ENCODE peak calls at places on chromosomes 7 and 10, in ten cellular contexts. K, X, G, S, W, Y, U, I, H and O are unnamed samples.

GRCh38 chr10:131167036-131167860 is 144.3 kb downstream of the TCERG1L start:
- DNase-seq in I (no peak), S (no peak), H (no peak), G (no peak), W (no peak), K (no peak), Y (peak; percentile 53), X (no peak), U (no peak), O (no peak)

GRCh38 chr10:91493313-91493712 is 83.2 kb downstream of the HECTD2 start:
- DNase-seq in S (no peak), X (no peak), K (no peak), G (no peak), H (no peak), W (no peak), I (peak; percentile 25), Y (no peak), U (peak; percentile 67), O (no peak)

GRCh38 chr7:143258830-143259229 is 4.4 kb upstream of the GSTK1 start:
- DNase-seq in W (no peak), H (no peak), X (no peak), Y (no peak), G (no peak), U (no peak), K (no peak), I (peak; percentile 25), S (no peak), O (no peak)

GRCh38 chr7:141587304-141587703 is 36.1 kb downstream of the AGK start:
- DNase-seq in U (no peak), W (no peak), K (no peak), G (no peak), S (no peak), H (no peak), X (no peak), I (no peak), Y (no peak), O (no peak)

GRCh38 chr7:123537026-123537642 is 2.7 kb upstream of the IQUB start:
- DNase-seq in G (no peak), X (no peak), I (peak; percentile 75), Y (no peak), S (no peak), W (no peak), U (no peak), K (no peak), H (no peak), O (no peak)

GRCh38 chr10:49631975-49632374 is 18.1 kb downstream of the CHAT start:
- DNase-seq in W (no peak), H (no peak), G (no peak), Y (no peak), S (no peak), K (no peak), X (no peak), I (no peak), U (no peak), O (no peak)

GRCh38 chr10:25912796-25913195 is 21.2 kb upstream of the MYO3A start:
- DNase-seq in S (no peak), W (no peak), K (no peak), G (no peak), I (no peak), H (no peak), U (no peak), Y (no peak), X (no peak), O (no peak)

GRCh38 chr10:86287966-86288579 is 78.5 kb downstream of the GRID1 start:
- DNase-seq in G (no peak), Y (peak; percentile 43), X (no peak), K (no peak), H (no peak), U (no peak), S (no peak), I (peak; percentile 19), W (no peak), O (no peak)

GRCh38 chr7:112759905-112760304 is 30.3 kb downstream of the TMEM168 start:
- DNase-seq in Y (no peak), S (no peak), I (no peak), X (no peak), G (no peak), W (no peak), H (no peak), U (no peak), K (no peak), O (no peak)

GRCh38 chr7:142894886-142895593 is 9.5 kb upstream of the TRPV6 start:
- DNase-seq in U (no peak), K (no peak), X (no peak), G (no peak), W (no peak), I (no peak), S (no peak), Y (peak; percentile 34), H (no peak), O (no peak)

GRCh38 chr10:62527019-62527827 is 153.1 kb downstream of the ZNF365 start:
- DNase-seq in H (no peak), I (peak; percentile 84), W (peak; percentile 49), K (no peak), S (no peak), X (no peak), G (no peak), U (no peak), Y (no peak), O (no peak)

GRCh38 chr10:99681553-99681952 is 22.2 kb downstream of the ENTPD7 start:
- DNase-seq in Y (no peak), X (no peak), S (no peak), H (no peak), G (no peak), U (peak; percentile 76), I (no peak), W (no peak), K (no peak), O (no peak)

GRCh38 chr7:48868916-48869315 is 55.4 kb upstream of the CDC14C start:
- DNase-seq in I (no peak), X (no peak), U (no peak), Y (no peak), K (no peak), H (peak; percentile 49), W (no peak), G (no peak), S (no peak), O (no peak)

GRCh38 chr10:76700241-76700640 is 937.4 kb downstream of the KCNMA1 start:
- DNase-seq in S (no peak), H (no peak), Y (no peak), K (no peak), U (no peak), X (no peak), I (no peak), W (no peak), G (no peak), O (no peak)

GRCh38 chr10:18214692-18215563 is 74.7 kb downstream of the CACNB2 start:
- DNase-seq in Y (no peak), G (no peak), K (peak; percentile 55), H (peak; percentile 49), I (peak; percentile 61), S (peak; percentile 21), U (peak; percentile 56), X (peak; percentile 34), W (no peak), O (no peak)

GRCh38 chr7:144407266-144407931 is 3.9 kb upstream of the NOBOX start:
- DNase-seq in H (no peak), K (no peak), U (no peak), Y (no peak), X (no peak), S (no peak), I (no peak), W (no peak), G (no peak), O (no peak)

GRCh38 chr10:44513592-44513991 is 128.7 kb upstream of the CXCL12 start:
- DNase-seq in U (no peak), S (no peak), H (no peak), X (no peak), G (no peak), Y (no peak), K (no peak), I (no peak), W (no peak), O (no peak)

GRCh38 chr10:11906714-11907113 is 83.6 kb downstream of the PROSER2 start:
- DNase-seq in G (no peak), W (no peak), S (no peak), Y (no peak), K (no peak), I (no peak), U (no peak), X (peak; percentile 30), H (no peak), O (no peak)

GRCh38 chr7:156049366-156049765 is 237.1 kb upstream of the SHH start:
- DNase-seq in Y (no peak), G (no peak), U (no peak), H (no peak), K (no peak), W (no peak), X (no peak), S (no peak), I (no peak), O (no peak)

GRCh38 chr10:89427629-89428028 is 13.3 kb downstream of the IFIT5 start:
- DNase-seq in H (no peak), K (no peak), X (no peak), Y (no peak), S (no peak), G (no peak), W (no peak), U (peak; percentile 92), I (no peak), O (no peak)

GRCh38 chr10:36450385-36450784 is 675.0 kb upstream of the ANKRD30A start:
- DNase-seq in U (peak; percentile 39), X (no peak), I (no peak), H (no peak), Y (no peak), G (no peak), W (no peak), S (peak; percentile 21), K (no peak), O (no peak)

GRCh38 chr7:150983893-150984368 is 5.8 kb upstream of the KCNH2 start:
- DNase-seq in Y (no peak), U (no peak), K (peak; percentile 68), H (no peak), X (no peak), W (no peak), G (no peak), I (peak; percentile 72), S (no peak), O (no peak)

GRCh38 chr7:22666732-22667131 is 60.3 kb upstream of the IL6 start:
- DNase-seq in W (no peak), S (no peak), Y (no peak), G (no peak), X (no peak), U (peak; percentile 75), H (no peak), I (no peak), K (no peak), O (no peak)

GRCh38 chr7:118753464-118753863 is 529.0 kb downstream of the ANKRD7 start:
- DNase-seq in W (no peak), I (no peak), K (no peak), G (no peak), Y (no peak), U (no peak), S (no peak), X (no peak), H (no peak), O (no peak)

GRCh38 chr7:82164813-82165212 is 278.8 kb downstream of the CACNA2D1 start:
- DNase-seq in Y (no peak), W (no peak), H (peak; percentile 4), G (no peak), X (peak; percentile 5), U (peak; percentile 84), I (no peak), K (peak; percentile 11), S (no peak), O (no peak)

GRCh38 chr10:132543916-132544743 is 6.5 kb downstream of the INPP5A start:
- DNase-seq in U (no peak), G (no peak), W (peak; percentile 71), I (no peak), H (no peak), S (peak; percentile 11), Y (no peak), X (no peak), K (no peak), O (no peak)

GRCh38 chr7:13017325-13017853 is 330.0 kb downstream of the ARL4A start:
- DNase-seq in G (no peak), I (no peak), K (no peak), H (no peak), U (peak; percentile 85), X (peak; percentile 8), Y (no peak), S (no peak), W (no peak), O (no peak)